ENCODE peak calls at places on chromosomes 3 and 15, in nine cellular contexts. One of them, this sample, is unnamed.

GRCh38 chr15:68829068-68829467 is 8.4 kb upstream of the ANP32A start:
- DNase-seq in PC-3: peak
- DNase-seq in HS-27A: no peak
- DNase-seq in Right ventricle myocardium superior: no peak
- DNase-seq in NCI-H1105: no peak
- DNase-seq in T-cell: no peak
- DNase-seq in stromal cell of bone marrow: no peak
- DNase-seq in stimulated activated CD8-positive, alpha-beta memory T cell treated with anti-CD3 and anti-CD28 coated beads, Interleukin-4, amount 100 ng/mL, for 1 hour: no peak
- DNase-seq in Ammon's horn: peak
- DNase-seq in this sample: peak

GRCh38 chr15:40340038-40340739 is 550 bp downstream of the CCDC9B start:
- DNase-seq in PC-3: peak
- DNase-seq in HS-27A: no peak
- DNase-seq in Right ventricle myocardium superior: peak
- DNase-seq in NCI-H1105: no peak
- DNase-seq in T-cell: no peak
- DNase-seq in stromal cell of bone marrow: peak
- DNase-seq in stimulated activated CD8-positive, alpha-beta memory T cell treated with anti-CD3 and anti-CD28 coated beads, Interleukin-4, amount 100 ng/mL, for 1 hour: no peak
- DNase-seq in Ammon's horn: peak
- DNase-seq in this sample: peak

GRCh38 chr3:125990253-125990970 is 21.4 kb downstream of the ROPN1B start:
- DNase-seq in PC-3: peak
- DNase-seq in HS-27A: no peak
- DNase-seq in Right ventricle myocardium superior: peak
- DNase-seq in NCI-H1105: no peak
- DNase-seq in T-cell: no peak
- DNase-seq in stromal cell of bone marrow: peak
- DNase-seq in stimulated activated CD8-positive, alpha-beta memory T cell treated with anti-CD3 and anti-CD28 coated beads, Interleukin-4, amount 100 ng/mL, for 1 hour: peak
- DNase-seq in Ammon's horn: peak
- DNase-seq in this sample: peak

GRCh38 chr15:75349851-75350588 is 3.2 kb downstream of the NEIL1 start:
- DNase-seq in PC-3: no peak
- DNase-seq in HS-27A: no peak
- DNase-seq in Right ventricle myocardium superior: peak
- DNase-seq in NCI-H1105: no peak
- DNase-seq in T-cell: peak
- DNase-seq in stromal cell of bone marrow: no peak
- DNase-seq in stimulated activated CD8-positive, alpha-beta memory T cell treated with anti-CD3 and anti-CD28 coated beads, Interleukin-4, amount 100 ng/mL, for 1 hour: peak
- DNase-seq in Ammon's horn: no peak
- DNase-seq in this sample: no peak

GRCh38 chr3:76199382-76199781 is 414.0 kb upstream of the ZNF717 start:
- DNase-seq in PC-3: peak
- DNase-seq in HS-27A: no peak
- DNase-seq in Right ventricle myocardium superior: no peak
- DNase-seq in NCI-H1105: no peak
- DNase-seq in T-cell: no peak
- DNase-seq in stromal cell of bone marrow: no peak
- DNase-seq in stimulated activated CD8-positive, alpha-beta memory T cell treated with anti-CD3 and anti-CD28 coated beads, Interleukin-4, amount 100 ng/mL, for 1 hour: no peak
- DNase-seq in Ammon's horn: no peak
- DNase-seq in this sample: no peak

GRCh38 chr3:151290673-151291072 is 12.3 kb upstream of the P2RY14 start:
- DNase-seq in PC-3: peak
- DNase-seq in HS-27A: no peak
- DNase-seq in Right ventricle myocardium superior: no peak
- DNase-seq in NCI-H1105: no peak
- DNase-seq in T-cell: no peak
- DNase-seq in stromal cell of bone marrow: peak
- DNase-seq in stimulated activated CD8-positive, alpha-beta memory T cell treated with anti-CD3 and anti-CD28 coated beads, Interleukin-4, amount 100 ng/mL, for 1 hour: no peak
- DNase-seq in Ammon's horn: no peak
- DNase-seq in this sample: peak

GRCh38 chr15:83380682-83381081 is 66.5 kb upstream of the SH3GL3 start:
- DNase-seq in PC-3: peak
- DNase-seq in HS-27A: peak
- DNase-seq in Right ventricle myocardium superior: peak
- DNase-seq in NCI-H1105: no peak
- DNase-seq in T-cell: no peak
- DNase-seq in stromal cell of bone marrow: no peak
- DNase-seq in stimulated activated CD8-positive, alpha-beta memory T cell treated with anti-CD3 and anti-CD28 coated beads, Interleukin-4, amount 100 ng/mL, for 1 hour: no peak
- DNase-seq in Ammon's horn: peak
- DNase-seq in this sample: peak

GRCh38 chr3:140186421-140186920 is 251.5 kb downstream of the CLSTN2 start:
- DNase-seq in PC-3: no peak
- DNase-seq in HS-27A: no peak
- DNase-seq in Right ventricle myocardium superior: no peak
- DNase-seq in NCI-H1105: peak
- DNase-seq in T-cell: no peak
- DNase-seq in stromal cell of bone marrow: peak
- DNase-seq in stimulated activated CD8-positive, alpha-beta memory T cell treated with anti-CD3 and anti-CD28 coated beads, Interleukin-4, amount 100 ng/mL, for 1 hour: no peak
- DNase-seq in Ammon's horn: peak
- DNase-seq in this sample: no peak

GRCh38 chr3:162586591-162586990 is 1090.0 kb downstream of the OTOL1 start:
- DNase-seq in PC-3: peak
- DNase-seq in HS-27A: peak
- DNase-seq in Right ventricle myocardium superior: no peak
- DNase-seq in NCI-H1105: no peak
- DNase-seq in T-cell: no peak
- DNase-seq in stromal cell of bone marrow: no peak
- DNase-seq in stimulated activated CD8-positive, alpha-beta memory T cell treated with anti-CD3 and anti-CD28 coated beads, Interleukin-4, amount 100 ng/mL, for 1 hour: no peak
- DNase-seq in Ammon's horn: no peak
- DNase-seq in this sample: no peak

GRCh38 chr3:143644370-143645089 is 203.7 kb downstream of the SLC9A9 start:
- DNase-seq in PC-3: peak
- DNase-seq in HS-27A: peak
- DNase-seq in Right ventricle myocardium superior: no peak
- DNase-seq in NCI-H1105: peak
- DNase-seq in T-cell: no peak
- DNase-seq in stromal cell of bone marrow: peak
- DNase-seq in stimulated activated CD8-positive, alpha-beta memory T cell treated with anti-CD3 and anti-CD28 coated beads, Interleukin-4, amount 100 ng/mL, for 1 hour: no peak
- DNase-seq in Ammon's horn: peak
- DNase-seq in this sample: peak

GRCh38 chr3:30141927-30142326 is 464.5 kb upstream of the TGFBR2 start:
- DNase-seq in PC-3: no peak
- DNase-seq in HS-27A: no peak
- DNase-seq in Right ventricle myocardium superior: no peak
- DNase-seq in NCI-H1105: no peak
- DNase-seq in T-cell: no peak
- DNase-seq in stromal cell of bone marrow: no peak
- DNase-seq in stimulated activated CD8-positive, alpha-beta memory T cell treated with anti-CD3 and anti-CD28 coated beads, Interleukin-4, amount 100 ng/mL, for 1 hour: no peak
- DNase-seq in Ammon's horn: no peak
- DNase-seq in this sample: no peak

GRCh38 chr3:7322957-7323679 is 462.2 kb downstream of the GRM7 start:
- DNase-seq in PC-3: no peak
- DNase-seq in HS-27A: no peak
- DNase-seq in Right ventricle myocardium superior: no peak
- DNase-seq in NCI-H1105: no peak
- DNase-seq in T-cell: no peak
- DNase-seq in stromal cell of bone marrow: no peak
- DNase-seq in stimulated activated CD8-positive, alpha-beta memory T cell treated with anti-CD3 and anti-CD28 coated beads, Interleukin-4, amount 100 ng/mL, for 1 hour: no peak
- DNase-seq in Ammon's horn: no peak
- DNase-seq in this sample: no peak

GRCh38 chr3:136249593-136250225 is 431 bp upstream of the PCCB start:
- DNase-seq in PC-3: no peak
- DNase-seq in HS-27A: no peak
- DNase-seq in Right ventricle myocardium superior: no peak
- DNase-seq in NCI-H1105: no peak
- DNase-seq in T-cell: no peak
- DNase-seq in stromal cell of bone marrow: no peak
- DNase-seq in stimulated activated CD8-positive, alpha-beta memory T cell treated with anti-CD3 and anti-CD28 coated beads, Interleukin-4, amount 100 ng/mL, for 1 hour: no peak
- DNase-seq in Ammon's horn: no peak
- DNase-seq in this sample: no peak

GRCh38 chr3:124315215-124316033 is 323.5 kb upstream of the ROPN1 start:
- DNase-seq in PC-3: peak
- DNase-seq in HS-27A: peak
- DNase-seq in Right ventricle myocardium superior: no peak
- DNase-seq in NCI-H1105: no peak
- DNase-seq in T-cell: no peak
- DNase-seq in stromal cell of bone marrow: peak
- DNase-seq in stimulated activated CD8-positive, alpha-beta memory T cell treated with anti-CD3 and anti-CD28 coated beads, Interleukin-4, amount 100 ng/mL, for 1 hour: no peak
- DNase-seq in Ammon's horn: no peak
- DNase-seq in this sample: peak

GRCh38 chr15:31080618-31081017 is 20.9 kb downstream of the TRPM1 start:
- DNase-seq in PC-3: no peak
- DNase-seq in HS-27A: no peak
- DNase-seq in Right ventricle myocardium superior: peak
- DNase-seq in NCI-H1105: no peak
- DNase-seq in T-cell: no peak
- DNase-seq in stromal cell of bone marrow: no peak
- DNase-seq in stimulated activated CD8-positive, alpha-beta memory T cell treated with anti-CD3 and anti-CD28 coated beads, Interleukin-4, amount 100 ng/mL, for 1 hour: no peak
- DNase-seq in Ammon's horn: peak
- DNase-seq in this sample: peak

GRCh38 chr3:116005404-116005803 is 382.1 kb downstream of the GAP43 start:
- DNase-seq in PC-3: peak
- DNase-seq in HS-27A: no peak
- DNase-seq in Right ventricle myocardium superior: peak
- DNase-seq in NCI-H1105: peak
- DNase-seq in T-cell: no peak
- DNase-seq in stromal cell of bone marrow: peak
- DNase-seq in stimulated activated CD8-positive, alpha-beta memory T cell treated with anti-CD3 and anti-CD28 coated beads, Interleukin-4, amount 100 ng/mL, for 1 hour: no peak
- DNase-seq in Ammon's horn: peak
- DNase-seq in this sample: no peak

GRCh38 chr3:11651900-11652299 is 8.2 kb upstream of the VGLL4 start:
- DNase-seq in PC-3: peak
- DNase-seq in HS-27A: no peak
- DNase-seq in Right ventricle myocardium superior: no peak
- DNase-seq in NCI-H1105: no peak
- DNase-seq in T-cell: no peak
- DNase-seq in stromal cell of bone marrow: no peak
- DNase-seq in stimulated activated CD8-positive, alpha-beta memory T cell treated with anti-CD3 and anti-CD28 coated beads, Interleukin-4, amount 100 ng/mL, for 1 hour: no peak
- DNase-seq in Ammon's horn: no peak
- DNase-seq in this sample: peak

GRCh38 chr3:52451237-52452083 is 2.4 kb downstream of the TNNC1 start:
- DNase-seq in PC-3: no peak
- DNase-seq in HS-27A: no peak
- DNase-seq in Right ventricle myocardium superior: peak
- DNase-seq in NCI-H1105: no peak
- DNase-seq in T-cell: no peak
- DNase-seq in stromal cell of bone marrow: no peak
- DNase-seq in stimulated activated CD8-positive, alpha-beta memory T cell treated with anti-CD3 and anti-CD28 coated beads, Interleukin-4, amount 100 ng/mL, for 1 hour: no peak
- DNase-seq in Ammon's horn: no peak
- DNase-seq in this sample: no peak

GRCh38 chr3:170642882-170643601 is 57.2 kb upstream of the SLC7A14 start:
- DNase-seq in PC-3: no peak
- DNase-seq in HS-27A: no peak
- DNase-seq in Right ventricle myocardium superior: peak
- DNase-seq in NCI-H1105: no peak
- DNase-seq in T-cell: no peak
- DNase-seq in stromal cell of bone marrow: no peak
- DNase-seq in stimulated activated CD8-positive, alpha-beta memory T cell treated with anti-CD3 and anti-CD28 coated beads, Interleukin-4, amount 100 ng/mL, for 1 hour: no peak
- DNase-seq in Ammon's horn: peak
- DNase-seq in this sample: no peak

GRCh38 chr3:133857767-133858166 is 37.9 kb downstream of the RAB6B start:
- DNase-seq in PC-3: no peak
- DNase-seq in HS-27A: no peak
- DNase-seq in Right ventricle myocardium superior: no peak
- DNase-seq in NCI-H1105: no peak
- DNase-seq in T-cell: no peak
- DNase-seq in stromal cell of bone marrow: no peak
- DNase-seq in stimulated activated CD8-positive, alpha-beta memory T cell treated with anti-CD3 and anti-CD28 coated beads, Interleukin-4, amount 100 ng/mL, for 1 hour: no peak
- DNase-seq in Ammon's horn: no peak
- DNase-seq in this sample: no peak

GRCh38 chr15:42133892-42134502 is 22.4 kb downstream of the PLA2G4F start:
- DNase-seq in PC-3: peak
- DNase-seq in HS-27A: no peak
- DNase-seq in Right ventricle myocardium superior: no peak
- DNase-seq in NCI-H1105: peak
- DNase-seq in T-cell: peak
- DNase-seq in stromal cell of bone marrow: no peak
- DNase-seq in stimulated activated CD8-positive, alpha-beta memory T cell treated with anti-CD3 and anti-CD28 coated beads, Interleukin-4, amount 100 ng/mL, for 1 hour: peak
- DNase-seq in Ammon's horn: peak
- DNase-seq in this sample: peak

GRCh38 chr3:126034481-126035361 is 49.2 kb downstream of the SLC41A3 start:
- DNase-seq in PC-3: peak
- DNase-seq in HS-27A: no peak
- DNase-seq in Right ventricle myocardium superior: no peak
- DNase-seq in NCI-H1105: no peak
- DNase-seq in T-cell: no peak
- DNase-seq in stromal cell of bone marrow: no peak
- DNase-seq in stimulated activated CD8-positive, alpha-beta memory T cell treated with anti-CD3 and anti-CD28 coated beads, Interleukin-4, amount 100 ng/mL, for 1 hour: no peak
- DNase-seq in Ammon's horn: no peak
- DNase-seq in this sample: no peak

GRCh38 chr3:38164966-38165721 is at the start of gene OXSR1:
- DNase-seq in PC-3: peak
- DNase-seq in HS-27A: peak
- DNase-seq in Right ventricle myocardium superior: peak
- DNase-seq in NCI-H1105: peak
- DNase-seq in T-cell: peak
- DNase-seq in stromal cell of bone marrow: peak
- DNase-seq in stimulated activated CD8-positive, alpha-beta memory T cell treated with anti-CD3 and anti-CD28 coated beads, Interleukin-4, amount 100 ng/mL, for 1 hour: peak
- DNase-seq in Ammon's horn: peak
- DNase-seq in this sample: peak

GRCh38 chr3:115341208-115341607 is 194.1 kb upstream of the ZBTB20 start:
- DNase-seq in PC-3: peak
- DNase-seq in HS-27A: no peak
- DNase-seq in Right ventricle myocardium superior: no peak
- DNase-seq in NCI-H1105: no peak
- DNase-seq in T-cell: no peak
- DNase-seq in stromal cell of bone marrow: peak
- DNase-seq in stimulated activated CD8-positive, alpha-beta memory T cell treated with anti-CD3 and anti-CD28 coated beads, Interleukin-4, amount 100 ng/mL, for 1 hour: no peak
- DNase-seq in Ammon's horn: peak
- DNase-seq in this sample: peak

GRCh38 chr3:16849240-16849639 is 35.5 kb upstream of the PLCL2 start:
- DNase-seq in PC-3: no peak
- DNase-seq in HS-27A: no peak
- DNase-seq in Right ventricle myocardium superior: peak
- DNase-seq in NCI-H1105: peak
- DNase-seq in T-cell: peak
- DNase-seq in stromal cell of bone marrow: peak
- DNase-seq in stimulated activated CD8-positive, alpha-beta memory T cell treated with anti-CD3 and anti-CD28 coated beads, Interleukin-4, amount 100 ng/mL, for 1 hour: peak
- DNase-seq in Ammon's horn: peak
- DNase-seq in this sample: peak

GRCh38 chr15:37900286-37901221 is 33.9 kb upstream of the TMCO5A start:
- DNase-seq in PC-3: peak
- DNase-seq in HS-27A: no peak
- DNase-seq in Right ventricle myocardium superior: no peak
- DNase-seq in NCI-H1105: no peak
- DNase-seq in T-cell: no peak
- DNase-seq in stromal cell of bone marrow: no peak
- DNase-seq in stimulated activated CD8-positive, alpha-beta memory T cell treated with anti-CD3 and anti-CD28 coated beads, Interleukin-4, amount 100 ng/mL, for 1 hour: no peak
- DNase-seq in Ammon's horn: no peak
- DNase-seq in this sample: peak

GRCh38 chr15:54347082-54347827 is 369.0 kb downstream of the UNC13C start:
- DNase-seq in PC-3: no peak
- DNase-seq in HS-27A: no peak
- DNase-seq in Right ventricle myocardium superior: no peak
- DNase-seq in NCI-H1105: no peak
- DNase-seq in T-cell: no peak
- DNase-seq in stromal cell of bone marrow: no peak
- DNase-seq in stimulated activated CD8-positive, alpha-beta memory T cell treated with anti-CD3 and anti-CD28 coated beads, Interleukin-4, amount 100 ng/mL, for 1 hour: no peak
- DNase-seq in Ammon's horn: no peak
- DNase-seq in this sample: no peak

GRCh38 chr15:38854506-38854905 is 289.9 kb upstream of the RASGRP1 start:
- DNase-seq in PC-3: no peak
- DNase-seq in HS-27A: no peak
- DNase-seq in Right ventricle myocardium superior: no peak
- DNase-seq in NCI-H1105: no peak
- DNase-seq in T-cell: no peak
- DNase-seq in stromal cell of bone marrow: no peak
- DNase-seq in stimulated activated CD8-positive, alpha-beta memory T cell treated with anti-CD3 and anti-CD28 coated beads, Interleukin-4, amount 100 ng/mL, for 1 hour: no peak
- DNase-seq in Ammon's horn: no peak
- DNase-seq in this sample: no peak

This sample was measured in dermis blood vessel endothelial cell.